ENCODE peak calls at places on chromosomes 1 and 21, in six cellular contexts. R is suprapubic skin, C is cardiac fibroblast, I is brain microvascular endothelial cell, A is lower leg skin, S is lung. K is an unnamed sample.

GRCh38 chr1:154145986-154146385 is 8.9 kb downstream of the NUP210L start:
- DNase-seq in A (no peak), I (no peak), R (no peak), C (no peak), S (no peak), K (no peak)

GRCh38 chr1:80540605-80541004 is 1260.1 kb upstream of the ADGRL2 start:
- DNase-seq in S (no peak), A (no peak), R (no peak), C (peak), I (no peak), K (no peak)

GRCh38 chr1:158035014-158035413 is 41.6 kb downstream of the KIRREL1 start:
- DNase-seq in I (no peak), S (no peak), C (no peak), R (no peak), A (no peak), K (no peak)

GRCh38 chr1:42937836-42938595 is 20.7 kb downstream of the SLC2A1 start:
- DNase-seq in S (no peak), A (peak), C (no peak), I (no peak), R (peak), K (no peak)

GRCh38 chr1:154736840-154737239 is 128.9 kb upstream of the ADAR start:
- DNase-seq in I (peak), R (no peak), C (peak), A (no peak), S (no peak), K (no peak)

GRCh38 chr1:3633344-3634058 is 8.7 kb downstream of the TPRG1L start:
- DNase-seq in C (no peak), I (no peak), S (no peak), R (no peak), A (no peak), K (no peak)

GRCh38 chr1:176853503-176853902 is 311.0 kb downstream of the ASTN1 start:
- DNase-seq in S (no peak), A (no peak), I (no peak), C (no peak), R (no peak), K (no peak)

GRCh38 chr1:164630626-164631396 is 71.8 kb downstream of the PBX1 start:
- DNase-seq in C (no peak), A (no peak), S (no peak), R (no peak), I (no peak), K (no peak)

GRCh38 chr21:45209046-45209445 is 78.6 kb downstream of the POFUT2 start:
- DNase-seq in C (peak), R (no peak), S (no peak), I (no peak), A (no peak), K (no peak)

GRCh38 chr1:189673223-189673622 is 804.4 kb downstream of the BRINP3 start:
- DNase-seq in I (no peak), S (no peak), R (no peak), C (peak), A (no peak), K (no peak)
- TF ChIP-seq CTCF in I (no peak), S (no peak), R (no peak), C (no peak), A (no peak), K (no peak)

GRCh38 chr1:202642619-202643291 is 67.5 kb downstream of the SYT2 start:
- DNase-seq in S (no peak), I (no peak), A (no peak), R (no peak), C (no peak), K (no peak)
- H3K4me3 ChIP-seq in S (no peak), I (no peak), A (no peak), R (peak), C (no peak), K (no peak)

DNA sequence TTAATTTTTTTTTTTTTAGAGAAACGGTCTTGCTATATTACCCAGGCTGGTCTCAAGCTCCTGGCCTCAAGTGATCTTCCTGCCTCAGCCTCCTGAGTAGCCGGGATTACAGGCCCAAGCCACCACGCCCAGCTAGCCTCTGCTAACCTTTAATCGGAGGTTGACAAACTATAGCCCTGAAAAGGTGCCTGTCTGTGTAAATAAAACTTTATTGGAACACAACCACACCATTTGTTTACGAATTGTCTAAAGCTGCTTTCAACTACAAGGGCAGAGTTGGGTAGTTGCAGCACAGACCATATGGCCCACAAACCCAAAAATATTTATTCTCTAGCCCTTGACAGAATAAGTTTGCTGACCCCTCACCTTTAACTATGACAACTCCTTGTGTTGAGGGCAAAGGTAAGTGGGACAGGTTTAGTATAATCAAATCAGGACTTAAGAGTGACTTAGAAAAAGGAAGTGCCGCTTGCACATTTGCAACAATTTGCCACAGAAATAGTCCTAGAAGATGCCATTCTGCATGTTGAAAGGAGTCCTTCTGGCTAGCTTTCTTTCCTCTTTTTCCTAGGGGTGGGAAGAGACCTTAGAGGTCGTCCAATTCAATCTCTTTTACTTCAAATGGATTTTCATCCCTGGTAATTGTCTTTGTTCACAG is 16.4 kb downstream of the RGS8 start:
- DNase-seq in C (no peak), S (no peak), I (no peak), A (no peak), R (no peak), K (no peak)
- TF ChIP-seq CTCF in C (no peak), S (no peak), I (no peak), A (no peak), R (no peak), K (no peak)

GRCh38 chr1:27574871-27575831 is 28.8 kb downstream of the AHDC1 start:
- DNase-seq in R (no peak), I (peak), A (no peak), S (peak), C (peak), K (no peak)
- H3K4me3 ChIP-seq in R (peak), I (peak), A (no peak), S (peak), C (peak), K (no peak)

GRCh38 chr1:7287013-7287412 is 484.1 kb upstream of the VAMP3 start:
- DNase-seq in R (no peak), S (no peak), A (peak), I (no peak), C (no peak), K (no peak)
- TF ChIP-seq CTCF in R (no peak), S (no peak), A (no peak), I (no peak), C (no peak), K (no peak)

GRCh38 chr1:180096584-180097318 is 57.9 kb upstream of the QSOX1 start:
- DNase-seq in I (no peak), R (no peak), A (no peak), S (no peak), C (peak), K (no peak)

GRCh38 chr1:180097319-180097605 is 57.4 kb upstream of the QSOX1 start:
- DNase-seq in A (no peak), I (no peak), C (no peak), R (no peak), S (no peak), K (no peak)

GRCh38 chr1:180101411-180101810 is 53.3 kb upstream of the QSOX1 start:
- DNase-seq in C (no peak), R (no peak), S (no peak), I (no peak), A (no peak), K (no peak)

GRCh38 chr1:180094705-180095280 is 59.9 kb upstream of the QSOX1 start:
- DNase-seq in A (no peak), C (no peak), S (no peak), R (no peak), I (no peak), K (no peak)

GRCh38 chr1:180098242-180098995 is 56.2 kb upstream of the QSOX1 start:
- DNase-seq in A (no peak), S (no peak), R (no peak), I (peak), C (peak), K (no peak)
- H3K4me3 ChIP-seq in A (no peak), S (no peak), R (no peak), I (no peak), C (no peak), K (no peak)

GRCh38 chr1:199671684-199672083 is 355.8 kb upstream of the NR5A2 start:
- DNase-seq in C (no peak), S (no peak), I (no peak), A (no peak), R (no peak), K (no peak)

DNA sequence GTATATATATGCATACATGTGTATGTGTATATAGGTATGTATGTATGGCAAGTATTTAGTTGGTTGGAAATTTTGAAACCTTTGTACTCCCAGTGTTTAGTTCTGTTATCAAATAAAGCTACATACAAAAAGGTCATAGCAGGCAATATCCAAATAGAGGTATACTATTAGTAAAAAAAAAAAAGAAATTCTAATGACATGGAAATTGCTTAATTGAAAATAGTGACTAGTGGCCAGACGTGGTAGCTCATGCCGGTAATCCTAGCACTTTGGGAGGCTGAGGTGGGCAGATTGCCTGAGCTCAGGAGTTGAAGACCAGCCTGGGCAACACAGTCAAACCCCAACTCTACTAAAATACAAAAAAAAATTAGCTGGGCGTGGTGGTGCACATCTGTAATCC is 351.6 kb upstream of the NR5A2 start:
- DNase-seq in R (no peak), C (no peak), S (no peak), I (no peak), A (no peak), K (no peak)
- TF ChIP-seq CTCF in R (no peak), C (no peak), S (no peak), I (peak), A (no peak), K (peak)

GRCh38 chr1:18292531-18292930 is 184.9 kb downstream of the IGSF21 start:
- DNase-seq in S (no peak), C (no peak), R (no peak), A (no peak), I (no peak), K (no peak)

GRCh38 chr1:18293291-18293690 is 185.7 kb downstream of the IGSF21 start:
- DNase-seq in R (no peak), C (no peak), A (no peak), S (no peak), I (no peak), K (no peak)

GRCh38 chr1:18288609-18289219 is 181.1 kb downstream of the IGSF21 start:
- DNase-seq in C (no peak), A (no peak), I (no peak), S (no peak), R (no peak), K (no peak)

GRCh38 chr1:18290740-18291412 is 183.3 kb downstream of the IGSF21 start:
- DNase-seq in C (no peak), R (no peak), A (no peak), I (no peak), S (no peak), K (no peak)

DNA sequence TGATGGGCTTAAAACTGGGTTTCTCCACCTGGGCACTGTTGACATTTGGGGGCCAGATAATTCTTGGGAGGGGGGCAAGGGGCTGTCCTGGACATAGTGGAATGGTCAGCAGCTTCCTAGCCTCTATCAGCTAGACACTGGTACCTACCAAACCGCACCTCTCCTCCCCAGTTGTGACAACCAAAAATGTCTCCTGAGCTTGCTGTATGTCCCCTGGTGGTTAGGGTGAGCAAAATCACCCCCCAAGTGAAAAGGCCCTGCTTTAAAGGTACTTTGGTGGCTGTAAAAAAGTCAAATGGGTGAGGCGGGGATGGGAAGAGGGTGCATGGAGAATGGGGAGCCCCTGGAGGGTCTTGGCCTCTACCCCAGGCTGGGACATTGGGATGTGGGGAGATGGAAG is 182.0 kb downstream of the IGSF21 start:
- DNase-seq in R (no peak), S (no peak), A (no peak), I (no peak), C (no peak), K (no peak)
- H3K4me3 ChIP-seq in R (no peak), S (no peak), A (no peak), I (no peak), C (no peak), K (no peak)